ENCODE peak calls at places on chromosome 18, in eight cellular contexts. One of them, this sample, is unnamed.

GRCh38 chr18:38459086-38459485 is 893.5 kb upstream of the CELF4 start:
- DNase-seq in Caco-2: no peak
- DNase-seq in heart left ventricle: no peak
- DNase-seq in progenitor cell of endocrine pancreas: no peak
- DNase-seq in right lobe of liver: no peak
- DNase-seq in GM23338: no peak
- DNase-seq in tibial artery: no peak
- DNase-seq in CD8-positive, alpha-beta T cell: no peak
- DNase-seq in this sample: no peak

GRCh38 chr18:58669731-58670379 is 1.4 kb upstream of the MALT1 start:
- DNase-seq in Caco-2: no peak
- DNase-seq in heart left ventricle: no peak
- DNase-seq in progenitor cell of endocrine pancreas: no peak
- DNase-seq in right lobe of liver: no peak
- DNase-seq in GM23338: no peak
- DNase-seq in tibial artery: no peak
- DNase-seq in CD8-positive, alpha-beta T cell: no peak
- DNase-seq in this sample: no peak

GRCh38 chr18:27298215-27298804 is 113.2 kb upstream of the CHST9 start:
- DNase-seq in Caco-2: no peak
- DNase-seq in heart left ventricle: no peak
- DNase-seq in progenitor cell of endocrine pancreas: no peak
- DNase-seq in right lobe of liver: no peak
- DNase-seq in GM23338: peak; percentile 68
- DNase-seq in tibial artery: no peak
- DNase-seq in CD8-positive, alpha-beta T cell: no peak
- DNase-seq in this sample: no peak

GRCh38 chr18:24683965-24684364 is 223.5 kb downstream of the HRH4 start:
- DNase-seq in Caco-2: no peak
- DNase-seq in heart left ventricle: no peak
- DNase-seq in progenitor cell of endocrine pancreas: no peak
- DNase-seq in right lobe of liver: no peak
- DNase-seq in GM23338: peak; percentile 69
- DNase-seq in tibial artery: no peak
- DNase-seq in CD8-positive, alpha-beta T cell: no peak
- DNase-seq in this sample: no peak

GRCh38 chr18:31097666-31098065 is 4.6 kb downstream of the DSC2 start:
- DNase-seq in Caco-2: no peak
- DNase-seq in heart left ventricle: no peak
- DNase-seq in progenitor cell of endocrine pancreas: no peak
- DNase-seq in right lobe of liver: no peak
- DNase-seq in GM23338: no peak
- DNase-seq in tibial artery: no peak
- DNase-seq in CD8-positive, alpha-beta T cell: no peak
- DNase-seq in this sample: no peak

GRCh38 chr18:67145586-67146292 is 370.8 kb downstream of the DSEL start:
- DNase-seq in Caco-2: peak; percentile 31
- DNase-seq in heart left ventricle: no peak
- DNase-seq in progenitor cell of endocrine pancreas: no peak
- DNase-seq in right lobe of liver: no peak
- DNase-seq in GM23338: no peak
- DNase-seq in tibial artery: no peak
- DNase-seq in CD8-positive, alpha-beta T cell: no peak
- DNase-seq in this sample: no peak

GRCh38 chr18:45357681-45358470 is 257.4 kb upstream of the SLC14A2 start:
- DNase-seq in Caco-2: no peak
- DNase-seq in heart left ventricle: no peak
- DNase-seq in progenitor cell of endocrine pancreas: no peak
- DNase-seq in right lobe of liver: no peak
- DNase-seq in GM23338: no peak
- DNase-seq in tibial artery: no peak
- DNase-seq in CD8-positive, alpha-beta T cell: no peak
- DNase-seq in this sample: no peak

GRCh38 chr18:60692277-60692676 is 319.7 kb upstream of the MC4R start:
- DNase-seq in Caco-2: no peak
- DNase-seq in heart left ventricle: no peak
- DNase-seq in progenitor cell of endocrine pancreas: no peak
- DNase-seq in right lobe of liver: no peak
- DNase-seq in GM23338: peak; percentile 5
- DNase-seq in tibial artery: no peak
- DNase-seq in CD8-positive, alpha-beta T cell: no peak
- DNase-seq in this sample: no peak

GRCh38 chr18:21550510-21550970 is 50.0 kb downstream of the ESCO1 start:
- DNase-seq in Caco-2: peak; percentile 63
- DNase-seq in heart left ventricle: no peak
- DNase-seq in progenitor cell of endocrine pancreas: no peak
- DNase-seq in right lobe of liver: no peak
- DNase-seq in GM23338: no peak
- DNase-seq in tibial artery: no peak
- DNase-seq in CD8-positive, alpha-beta T cell: no peak
- DNase-seq in this sample: no peak

GRCh38 chr18:62445386-62445917 is 77.4 kb upstream of the ZCCHC2 start:
- DNase-seq in Caco-2: no peak
- DNase-seq in heart left ventricle: no peak
- DNase-seq in progenitor cell of endocrine pancreas: no peak
- DNase-seq in right lobe of liver: no peak
- DNase-seq in GM23338: no peak
- DNase-seq in tibial artery: no peak
- DNase-seq in CD8-positive, alpha-beta T cell: no peak
- DNase-seq in this sample: no peak

GRCh38 chr18:36496022-36496421 is 198.5 kb downstream of the FHOD3 start:
- DNase-seq in Caco-2: no peak
- DNase-seq in heart left ventricle: no peak
- DNase-seq in progenitor cell of endocrine pancreas: no peak
- DNase-seq in right lobe of liver: no peak
- DNase-seq in GM23338: no peak
- DNase-seq in tibial artery: no peak
- DNase-seq in CD8-positive, alpha-beta T cell: no peak
- DNase-seq in this sample: no peak

GRCh38 chr18:27863780-27864430 is 313.0 kb downstream of the CDH2 start:
- DNase-seq in Caco-2: no peak
- DNase-seq in heart left ventricle: no peak
- DNase-seq in progenitor cell of endocrine pancreas: no peak
- DNase-seq in right lobe of liver: no peak
- DNase-seq in GM23338: no peak
- DNase-seq in tibial artery: no peak
- DNase-seq in CD8-positive, alpha-beta T cell: no peak
- DNase-seq in this sample: no peak

GRCh38 chr18:64244571-64244970 is 95.7 kb upstream of the LINC00305 start:
- DNase-seq in Caco-2: peak; percentile 41
- DNase-seq in heart left ventricle: no peak
- DNase-seq in progenitor cell of endocrine pancreas: no peak
- DNase-seq in right lobe of liver: peak; percentile 42
- DNase-seq in GM23338: peak; percentile 35
- DNase-seq in tibial artery: no peak
- DNase-seq in CD8-positive, alpha-beta T cell: no peak
- DNase-seq in this sample: no peak

GRCh38 chr18:79608069-79608468 is 71.5 kb upstream of the CTDP1 start:
- DNase-seq in Caco-2: no peak
- DNase-seq in heart left ventricle: peak; percentile 30
- DNase-seq in progenitor cell of endocrine pancreas: no peak
- DNase-seq in right lobe of liver: peak; percentile 9
- DNase-seq in GM23338: no peak
- DNase-seq in tibial artery: peak; percentile 46
- DNase-seq in CD8-positive, alpha-beta T cell: no peak
- DNase-seq in this sample: no peak

GRCh38 chr18:3481696-3482210 is 31.8 kb downstream of the TGIF1 start:
- DNase-seq in Caco-2: no peak
- DNase-seq in heart left ventricle: no peak
- DNase-seq in progenitor cell of endocrine pancreas: no peak
- DNase-seq in right lobe of liver: no peak
- DNase-seq in GM23338: peak; percentile 83
- DNase-seq in tibial artery: no peak
- DNase-seq in CD8-positive, alpha-beta T cell: no peak
- DNase-seq in this sample: no peak

GRCh38 chr18:25743661-25744151 is 346.7 kb downstream of the SS18 start:
- DNase-seq in Caco-2: no peak
- DNase-seq in heart left ventricle: no peak
- DNase-seq in progenitor cell of endocrine pancreas: no peak
- DNase-seq in right lobe of liver: no peak
- DNase-seq in GM23338: peak; percentile 79
- DNase-seq in tibial artery: no peak
- DNase-seq in CD8-positive, alpha-beta T cell: no peak
- DNase-seq in this sample: no peak
- TF ChIP-seq CTCF in Caco-2: no peak
- TF ChIP-seq CTCF in heart left ventricle: no peak
- TF ChIP-seq CTCF in progenitor cell of endocrine pancreas: no peak
- TF ChIP-seq CTCF in right lobe of liver: no peak
- TF ChIP-seq CTCF in GM23338: peak; percentile 68
- TF ChIP-seq CTCF in tibial artery: no peak
- TF ChIP-seq CTCF in CD8-positive, alpha-beta T cell: no peak
- TF ChIP-seq CTCF in this sample: no peak

GRCh38 chr18:39681061-39681460 is 2115.5 kb upstream of the CELF4 start:
- DNase-seq in Caco-2: no peak
- DNase-seq in heart left ventricle: no peak
- DNase-seq in progenitor cell of endocrine pancreas: no peak
- DNase-seq in right lobe of liver: no peak
- DNase-seq in GM23338: peak; percentile 17
- DNase-seq in tibial artery: no peak
- DNase-seq in CD8-positive, alpha-beta T cell: no peak
- DNase-seq in this sample: no peak
- TF ChIP-seq CTCF in Caco-2: no peak
- TF ChIP-seq CTCF in heart left ventricle: no peak
- TF ChIP-seq CTCF in progenitor cell of endocrine pancreas: no peak
- TF ChIP-seq CTCF in right lobe of liver: no peak
- TF ChIP-seq CTCF in GM23338: peak; percentile 43
- TF ChIP-seq CTCF in tibial artery: no peak
- TF ChIP-seq CTCF in CD8-positive, alpha-beta T cell: no peak
- TF ChIP-seq CTCF in this sample: no peak

GRCh38 chr18:10006261-10006903 is 92.6 kb downstream of the VAPA start:
- DNase-seq in Caco-2: no peak
- DNase-seq in heart left ventricle: no peak
- DNase-seq in progenitor cell of endocrine pancreas: no peak
- DNase-seq in right lobe of liver: no peak
- DNase-seq in GM23338: no peak
- DNase-seq in tibial artery: no peak
- DNase-seq in CD8-positive, alpha-beta T cell: no peak
- DNase-seq in this sample: no peak
- TF ChIP-seq CTCF in Caco-2: no peak
- TF ChIP-seq CTCF in heart left ventricle: no peak
- TF ChIP-seq CTCF in progenitor cell of endocrine pancreas: no peak
- TF ChIP-seq CTCF in right lobe of liver: no peak
- TF ChIP-seq CTCF in GM23338: no peak
- TF ChIP-seq CTCF in tibial artery: peak; percentile 23
- TF ChIP-seq CTCF in CD8-positive, alpha-beta T cell: no peak
- TF ChIP-seq CTCF in this sample: no peak

GRCh38 chr18:68435581-68435980 is 279.3 kb downstream of the TMX3 start:
- DNase-seq in Caco-2: no peak
- DNase-seq in heart left ventricle: no peak
- DNase-seq in progenitor cell of endocrine pancreas: no peak
- DNase-seq in right lobe of liver: no peak
- DNase-seq in GM23338: no peak
- DNase-seq in tibial artery: no peak
- DNase-seq in CD8-positive, alpha-beta T cell: no peak
- DNase-seq in this sample: no peak
- TF ChIP-seq CTCF in Caco-2: no peak
- TF ChIP-seq CTCF in heart left ventricle: no peak
- TF ChIP-seq CTCF in progenitor cell of endocrine pancreas: no peak
- TF ChIP-seq CTCF in right lobe of liver: no peak
- TF ChIP-seq CTCF in GM23338: no peak
- TF ChIP-seq CTCF in tibial artery: no peak
- TF ChIP-seq CTCF in CD8-positive, alpha-beta T cell: no peak
- TF ChIP-seq CTCF in this sample: no peak

DNA sequence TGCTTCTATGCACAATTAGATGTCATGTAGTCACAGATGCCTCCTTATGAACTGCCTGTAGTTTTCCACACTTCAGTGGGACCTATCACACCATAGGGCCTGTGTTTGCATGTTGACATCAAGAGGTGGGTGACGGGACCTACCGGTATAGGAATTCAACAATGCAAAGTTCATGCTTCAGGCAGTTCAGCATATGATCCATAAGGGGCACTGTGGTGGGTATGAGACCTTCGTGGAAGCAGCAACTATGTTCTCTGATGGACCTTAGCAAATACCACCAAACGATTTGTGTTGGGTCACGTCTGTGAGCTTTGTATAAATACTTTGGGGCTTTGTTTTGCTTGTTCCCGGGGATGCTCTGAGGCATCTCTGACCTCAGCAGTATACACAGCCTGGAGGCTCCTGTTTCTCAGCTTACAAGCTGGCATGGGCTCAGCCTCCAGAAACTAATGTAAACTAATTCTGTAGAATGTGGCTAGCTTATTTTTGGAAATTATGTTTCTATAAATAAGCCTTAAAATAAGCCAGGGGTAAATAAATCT is 111.6 kb downstream of the DTNA start:
- DNase-seq in Caco-2: no peak
- DNase-seq in heart left ventricle: no peak
- DNase-seq in progenitor cell of endocrine pancreas: no peak
- DNase-seq in right lobe of liver: no peak
- DNase-seq in GM23338: peak; percentile 55
- DNase-seq in tibial artery: no peak
- DNase-seq in CD8-positive, alpha-beta T cell: no peak
- DNase-seq in this sample: no peak
- TF ChIP-seq CTCF in Caco-2: no peak
- TF ChIP-seq CTCF in heart left ventricle: no peak
- TF ChIP-seq CTCF in progenitor cell of endocrine pancreas: no peak
- TF ChIP-seq CTCF in right lobe of liver: no peak
- TF ChIP-seq CTCF in GM23338: peak; percentile 15
- TF ChIP-seq CTCF in tibial artery: no peak
- TF ChIP-seq CTCF in CD8-positive, alpha-beta T cell: no peak
- TF ChIP-seq CTCF in this sample: no peak

This sample was measured in stomach.